ENCODE peak calls at places on chromosomes 1 and 21, in seven cellular contexts. N is WTC11; P is Right ventricle myocardium inferior; R is stimulated activated CD8-positive, alpha-beta memory T cell treated with anti-CD3 and anti-CD28 coated beads, Interleukin-4, amount 100 ng/mL, for 1 hour; T is ascending aorta; Z is PC-9; V is uterus. G is an unnamed sample.
A peak's percentile ranks its signal among the peaks of the same experiment; 100 is the strongest.

GRCh38 chr1:183877321-183877720 is 72.4 kb downstream of the RGL1 start:
- DNase-seq in N (no peak), P (no peak), R (no peak), T (no peak), Z (no peak), V (peak; percentile 58), G (peak; percentile 68)

GRCh38 chr1:5858844-5859407 is 133.3 kb downstream of the NPHP4 start:
- DNase-seq in N (peak; percentile 30), P (peak; percentile 28), R (no peak), T (no peak), Z (no peak), V (no peak), G (no peak)

GRCh38 chr21:14554948-14555347 is 8.8 kb upstream of the SAMSN1 start:
- DNase-seq in N (no peak), P (no peak), R (no peak), T (no peak), Z (no peak), V (no peak), G (peak; percentile 34)

GRCh38 chr1:59499956-59500569 is 203.2 kb downstream of the FGGY start:
- DNase-seq in N (no peak), P (no peak), R (no peak), T (no peak), Z (peak; percentile 81), V (no peak), G (no peak)

GRCh38 chr1:248756636-248757035 is 1.1 kb upstream of the LYPD8 start:
- DNase-seq in N (no peak), P (no peak), R (no peak), T (no peak), Z (no peak), V (no peak), G (no peak)

GRCh38 chr1:2314803-2315710 is 76.3 kb downstream of the MORN1 start:
- DNase-seq in N (peak; percentile 68), P (no peak), R (peak; percentile 47), T (no peak), Z (no peak), V (peak; percentile 71), G (no peak)

GRCh38 chr1:180252638-180253536 is 22.8 kb downstream of the LHX4 start:
- DNase-seq in N (peak; percentile 92), P (peak; percentile 90), R (peak; percentile 40), T (peak; percentile 37), Z (peak; percentile 47), V (peak; percentile 52), G (peak; percentile 66)

GRCh38 chr1:164735315-164736052 is 176.5 kb downstream of the PBX1 start:
- DNase-seq in N (no peak), P (no peak), R (no peak), T (no peak), Z (peak; percentile 72), V (no peak), G (peak; percentile 52)

GRCh38 chr1:88661188-88661587 is 22.9 kb upstream of the PKN2 start:
- DNase-seq in N (no peak), P (no peak), R (no peak), T (no peak), Z (no peak), V (no peak), G (no peak)

GRCh38 chr1:3352084-3352951 is 102.1 kb upstream of the ARHGEF16 start:
- DNase-seq in N (peak; percentile 52), P (no peak), R (no peak), T (peak; percentile 71), Z (no peak), V (peak; percentile 79), G (peak; percentile 82)

GRCh38 chr21:32772281-32773047 is 909 bp upstream of the PAXBP1 start:
- DNase-seq in N (no peak), P (peak; percentile 58), R (peak; percentile 33), T (no peak), Z (peak; percentile 48), V (peak; percentile 27), G (peak; percentile 15)

GRCh38 chr1:110209715-110210603 is at the start of gene KCNC4:
- DNase-seq in N (peak; percentile 87), P (peak; percentile 95), R (peak; percentile 82), T (peak; percentile 50), Z (peak; percentile 67), V (peak; percentile 87), G (peak; percentile 66)

GRCh38 chr1:1066403-1067283 is 7.5 kb downstream of the RNF223 start:
- DNase-seq in N (no peak), P (no peak), R (no peak), T (no peak), Z (no peak), V (no peak), G (no peak)

GRCh38 chr1:52747450-52747849 is 21.2 kb downstream of the ZYG11B start:
- DNase-seq in N (no peak), P (no peak), R (no peak), T (no peak), Z (no peak), V (no peak), G (no peak)

GRCh38 chr1:237789619-237790018 is 101.1 kb downstream of the ZP4 start:
- DNase-seq in N (no peak), P (no peak), R (no peak), T (no peak), Z (no peak), V (no peak), G (no peak)

GRCh38 chr1:61253059-61253735 is 170.8 kb downstream of the NFIA start:
- DNase-seq in N (no peak), P (peak; percentile 76), R (no peak), T (no peak), Z (peak; percentile 81), V (peak; percentile 74), G (peak; percentile 80)

GRCh38 chr1:99139876-99140275 is 124.4 kb upstream of the PLPPR4 start:
- DNase-seq in N (no peak), P (no peak), R (no peak), T (no peak), Z (no peak), V (no peak), G (no peak)

GRCh38 chr21:31993826-31994791 is 121.3 kb downstream of the HUNK start:
- DNase-seq in N (no peak), P (no peak), R (no peak), T (no peak), Z (no peak), V (no peak), G (no peak)

GRCh38 chr1:248029770-248030169 is at the start of gene OR2L2:
- DNase-seq in N (no peak), P (no peak), R (no peak), T (no peak), Z (no peak), V (no peak), G (no peak)

GRCh38 chr1:56922507-56922906 is 43.3 kb downstream of the C8B start:
- DNase-seq in N (no peak), P (no peak), R (no peak), T (no peak), Z (no peak), V (no peak), G (no peak)

GRCh38 chr1:197355248-197355995 is 87.4 kb downstream of the CRB1 start:
- DNase-seq in N (no peak), P (no peak), R (no peak), T (no peak), Z (no peak), V (no peak), G (no peak)

G was measured in fibroblast of mammary gland.